ENCODE peak calls at places on chromosomes 5 and 9, in six cellular contexts. Y, N, B, C, W and J are unnamed samples.

GRCh38 chr9:84819446-84819845 is 149.9 kb downstream of the NTRK2 start:
- DNase-seq in Y (no peak), C (no peak), B (no peak), W (no peak), N (peak), J (no peak)

GRCh38 chr5:149559712-149560111 is 8.5 kb upstream of the CSNK1A1 start:
- DNase-seq in W (no peak), C (no peak), B (no peak), Y (no peak), N (no peak), J (no peak)

GRCh38 chr5:135705230-135705631 is 126.4 kb upstream of the CXCL14 start:
- DNase-seq in N (no peak), W (no peak), B (no peak), Y (no peak), C (no peak), J (no peak)

GRCh38 chr5:140297283-140297682 is 5.6 kb downstream of the PFDN1 start:
- DNase-seq in N (no peak), Y (no peak), C (no peak), W (no peak), B (no peak), J (no peak)

GRCh38 chr5:112958774-112959088 is 17.9 kb upstream of the DCP2 start:
- DNase-seq in C (no peak), N (no peak), B (no peak), W (no peak), Y (no peak), J (no peak)

GRCh38 chr9:133109931-133110650 is 10.9 kb downstream of the RALGDS start:
- DNase-seq in W (no peak), Y (no peak), B (no peak), N (no peak), C (no peak), J (no peak)

GRCh38 chr5:127183332-127183731 is 107.3 kb upstream of the MEGF10 start:
- DNase-seq in W (no peak), Y (no peak), N (no peak), B (no peak), C (no peak), J (no peak)

GRCh38 chr9:88749420-88749819 is 214.4 kb downstream of the NXNL2 start:
- DNase-seq in Y (no peak), N (peak), W (no peak), B (no peak), C (no peak), J (no peak)

GRCh38 chr9:121598167-121599000 is 53.0 kb upstream of the DAB2IP start:
- DNase-seq in N (no peak), C (peak), W (no peak), B (no peak), Y (peak), J (no peak)

GRCh38 chr9:14251146-14252071 is 62.5 kb downstream of the NFIB start:
- DNase-seq in Y (peak), W (no peak), C (no peak), N (peak), B (no peak), J (no peak)

GRCh38 chr5:133819977-133820471 is 148.4 kb downstream of the C5orf15 start:
- DNase-seq in Y (no peak), C (no peak), N (no peak), W (no peak), B (no peak), J (no peak)

GRCh38 chr9:113131689-113132151 is 19.1 kb upstream of the SLC31A2 start:
- DNase-seq in Y (no peak), N (no peak), W (no peak), C (peak), B (no peak), J (no peak)

GRCh38 chr5:52760695-52761366 is 26.9 kb upstream of the ITGA1 start:
- DNase-seq in Y (no peak), C (no peak), B (peak), W (no peak), N (no peak), J (no peak)

GRCh38 chr5:151480384-151480783 is 33.0 kb downstream of the SLC36A1 start:
- DNase-seq in B (no peak), W (no peak), C (no peak), Y (no peak), N (no peak), J (no peak)

GRCh38 chr5:87105577-87105976 is 162.1 kb upstream of the RASA1 start:
- DNase-seq in B (no peak), C (no peak), W (no peak), N (no peak), Y (no peak), J (no peak)

GRCh38 chr9:8751531-8751930 is 952.0 kb upstream of the DMAC1 start:
- DNase-seq in C (no peak), Y (no peak), N (no peak), B (no peak), W (no peak), J (no peak)

GRCh38 chr5:1320436-1321344 is 24.2 kb downstream of the CLPTM1L start:
- DNase-seq in W (no peak), C (no peak), B (no peak), N (no peak), Y (no peak), J (no peak)

GRCh38 chr9:136174779-136175744 is 29.9 kb downstream of the LHX3 start:
- DNase-seq in Y (no peak), C (no peak), W (no peak), N (no peak), B (no peak), J (no peak)

GRCh38 chr5:179060116-179061008 is at the start of gene ZNF354C:
- DNase-seq in N (peak), B (peak), W (peak), C (peak), Y (peak), J (peak)

GRCh38 chr9:16809912-16810610 is 60.4 kb downstream of the BNC2 start:
- DNase-seq in C (no peak), B (no peak), Y (no peak), N (no peak), W (no peak), J (no peak)

GRCh38 chr9:81575976-81576375 is 113.4 kb downstream of the TLE1 start:
- DNase-seq in Y (no peak), W (no peak), C (no peak), N (no peak), B (no peak), J (no peak)